ENCODE peak calls at places on chromosomes 2 and 18, in four cellular contexts. C, E, H and Q are unnamed samples.

GRCh38 chr2:232325324-232326273 is 53.0 kb upstream of the ALPP start:
- DNase-seq in H (peak), E (peak), C (peak), Q (peak)

GRCh38 chr2:96917008-96917575 is 47.2 kb upstream of the SEMA4C start:
- DNase-seq in E (no peak), C (no peak), H (no peak), Q (no peak)

GRCh38 chr2:128437181-128437520 is 118.5 kb upstream of the HS6ST1 start:
- DNase-seq in E (no peak), H (no peak), C (no peak), Q (no peak)

GRCh38 chr2:190791347-190791982 is 89.2 kb upstream of the GLS start:
- DNase-seq in C (no peak), E (no peak), H (peak), Q (peak)

GRCh38 chr2:147082850-147083522 is 761.8 kb upstream of the ACVR2A start:
- DNase-seq in E (peak), H (peak), C (peak), Q (peak)

GRCh38 chr2:236643480-236643879 is 73.9 kb downstream of the ACKR3 start:
- DNase-seq in E (no peak), C (no peak), H (no peak), Q (no peak)

GRCh38 chr2:47274054-47274779 is 119.1 kb upstream of the STPG4 start:
- DNase-seq in C (peak), E (no peak), H (no peak), Q (peak)

GRCh38 chr2:5845798-5846197 is 153.6 kb downstream of the SOX11 start:
- DNase-seq in C (peak), H (no peak), E (no peak), Q (no peak)

GRCh38 chr2:46351388-46352141 is 54.4 kb downstream of the EPAS1 start:
- DNase-seq in E (peak), C (no peak), H (no peak), Q (peak)

GRCh38 chr2:135815269-135815668 is 21.7 kb downstream of the LCT start:
- DNase-seq in H (no peak), C (no peak), E (no peak), Q (no peak)

GRCh38 chr2:7225848-7226247 is 308.6 kb downstream of the RNF144A start:
- DNase-seq in C (no peak), E (no peak), H (no peak), Q (no peak)
- TF ChIP-seq MAX in C (no peak), E (no peak), H (no peak), Q (no peak)

GRCh38 chr18:62660741-62661140 is 54.6 kb upstream of the PHLPP1 start:
- DNase-seq in H (no peak), C (no peak), E (no peak), Q (no peak)
- TF ChIP-seq JUN in H (no peak), C (no peak), E (no peak), Q (no peak)

GRCh38 chr2:177602611-177603164 is 210.1 kb downstream of the AGPS start:
- DNase-seq in C (no peak), E (no peak), H (peak), Q (no peak)

GRCh38 chr2:177604291-177605065 is 211.9 kb downstream of the AGPS start:
- DNase-seq in C (peak), H (peak), E (no peak), Q (peak)

GRCh38 chr2:177610813-177611212 is 218.2 kb downstream of the AGPS start:
- DNase-seq in E (no peak), H (no peak), C (no peak), Q (no peak)

GRCh38 chr2:177603734-177604133 is 211.2 kb downstream of the AGPS start:
- DNase-seq in H (no peak), E (no peak), C (no peak), Q (no peak)

DNA sequence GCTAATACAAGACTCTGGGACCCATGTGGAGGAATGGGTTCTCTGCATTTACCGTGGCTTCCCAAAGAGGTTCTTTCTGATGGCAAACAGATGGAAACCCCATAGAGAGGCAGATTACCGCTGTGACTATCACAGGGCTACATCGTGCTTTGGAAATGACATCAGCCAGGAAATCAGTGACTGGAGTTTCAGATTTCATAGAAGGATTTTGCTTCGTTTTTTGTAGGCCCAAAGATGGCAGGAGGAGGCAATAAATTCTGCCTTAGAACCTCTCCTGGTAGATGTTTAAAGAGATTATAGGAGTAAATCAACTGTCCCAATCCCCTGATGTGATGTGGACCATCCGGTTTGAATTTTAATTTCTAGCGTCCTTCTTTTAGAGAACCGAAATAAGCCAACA is 214.1 kb downstream of the AGPS start:
- DNase-seq in C (no peak), H (no peak), E (no peak), Q (peak)
- TF ChIP-seq MAX in C (no peak), H (no peak), E (no peak), Q (no peak)

GRCh38 chr2:121826036-121826435 is 70.6 kb downstream of the TSN start:
- DNase-seq in H (no peak), E (no peak), C (no peak), Q (no peak)

GRCh38 chr2:121830809-121831208 is 75.4 kb downstream of the TSN start:
- DNase-seq in E (no peak), C (no peak), H (no peak), Q (no peak)

GRCh38 chr2:121825003-121825950 is 69.8 kb downstream of the TSN start:
- DNase-seq in H (no peak), C (no peak), E (peak), Q (no peak)

GRCh38 chr2:121831841-121832240 is 76.4 kb downstream of the TSN start:
- DNase-seq in E (no peak), H (no peak), C (no peak), Q (no peak)

DNA sequence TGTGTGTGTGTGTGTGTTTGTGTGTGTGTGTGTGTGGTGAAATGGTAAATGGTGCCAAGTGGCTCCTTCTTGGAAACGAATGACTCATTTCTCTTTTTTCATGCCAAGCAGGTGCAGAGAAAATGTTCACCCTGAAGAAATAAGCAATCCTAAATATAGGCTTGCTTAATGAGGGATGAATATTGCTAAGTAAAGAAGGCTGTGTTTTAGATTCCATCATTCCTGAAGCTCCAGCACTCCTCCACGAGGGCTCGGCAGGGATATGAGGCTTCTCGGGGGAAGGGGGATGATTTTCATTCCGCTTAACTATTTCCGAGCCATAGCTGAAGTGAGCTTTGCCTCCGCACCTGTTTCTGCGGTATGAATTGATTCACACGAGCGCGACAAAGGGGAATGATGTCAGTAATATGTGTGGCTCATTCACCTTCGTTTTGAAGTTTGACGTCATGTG is 72.9 kb downstream of the TSN start:
- DNase-seq in C (no peak), E (no peak), H (no peak), Q (no peak)
- TF ChIP-seq JUN in C (no peak), E (no peak), H (no peak), Q (no peak)

DNA sequence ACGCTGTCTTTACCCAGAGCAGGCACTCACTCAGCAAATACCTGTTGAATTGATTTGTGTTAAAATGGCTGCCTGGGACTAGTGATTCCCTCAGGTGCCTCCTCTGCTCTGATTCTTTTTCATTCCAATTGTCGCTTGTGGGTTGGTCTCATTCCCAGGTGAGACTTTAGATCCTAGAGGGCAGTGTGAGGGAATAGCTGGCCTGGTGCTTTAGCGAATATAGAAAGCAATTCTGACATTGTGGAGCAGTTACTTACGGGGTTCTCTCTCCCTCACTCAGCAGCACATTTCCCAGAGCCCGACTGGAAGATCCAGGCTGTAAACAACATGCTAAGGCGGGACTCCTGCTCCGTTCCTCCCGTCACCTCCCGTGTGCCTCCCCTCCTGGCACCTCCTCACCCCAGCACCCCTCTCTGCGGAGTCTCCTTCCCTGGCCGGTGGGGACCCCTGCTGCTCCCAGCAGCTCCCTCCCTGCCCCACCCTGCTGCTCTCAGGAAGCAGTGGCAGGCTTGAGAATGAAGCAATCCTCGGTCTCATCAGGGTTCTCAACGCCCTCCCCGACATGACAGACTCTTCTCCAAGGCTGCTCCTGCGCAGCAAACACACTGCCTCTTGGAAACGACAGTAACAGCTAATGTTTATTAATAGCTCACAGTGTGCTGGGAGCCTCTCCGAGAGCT is 26.9 kb downstream of the CELF4 start:
- DNase-seq in E (no peak), C (no peak), H (no peak), Q (no peak)
- TF ChIP-seq MAX in E (peak), C (no peak), H (no peak), Q (no peak)

DNA sequence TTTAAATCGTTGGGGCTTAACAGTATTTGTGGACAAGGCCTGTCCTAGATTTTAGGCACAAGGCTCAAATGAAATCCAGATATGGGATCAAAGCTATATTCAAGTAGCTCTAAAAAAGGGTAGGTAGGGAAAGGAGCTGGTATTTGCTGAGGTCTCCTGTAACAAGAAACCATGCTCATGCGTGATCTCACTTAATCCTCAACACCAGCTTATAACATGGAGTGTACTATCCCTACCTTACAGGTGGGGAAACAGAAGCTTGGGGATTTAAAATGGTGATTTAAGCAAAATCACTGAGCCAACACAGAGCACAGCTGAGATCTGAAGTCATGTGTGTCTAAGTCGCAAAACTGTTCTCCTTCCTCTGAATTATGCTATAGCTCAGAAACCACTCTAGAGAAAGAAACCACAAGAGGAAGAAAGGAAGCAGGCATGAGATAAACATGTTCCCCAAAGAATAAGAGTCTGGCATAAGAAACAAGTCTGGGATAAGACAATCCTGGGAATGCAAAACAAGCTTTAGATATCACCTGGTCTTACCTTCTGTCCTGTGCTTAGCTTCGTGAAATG is 43.1 kb downstream of the CYRIA start:
- DNase-seq in C (no peak), H (no peak), E (no peak), Q (no peak)
- TF ChIP-seq JUN in C (no peak), H (no peak), E (no peak), Q (no peak)

GRCh38 chr2:156435392-156435724 is 821 bp upstream of the GPD2 start:
- DNase-seq in H (no peak), C (no peak), E (no peak), Q (no peak)
- TF ChIP-seq MAX in H (no peak), C (no peak), E (no peak), Q (no peak)

GRCh38 chr2:198137733-198138132 is 333.3 kb downstream of the PLCL1 start:
- DNase-seq in C (no peak), E (peak), H (no peak), Q (no peak)
- TF ChIP-seq JUN in C (no peak), E (no peak), H (no peak), Q (no peak)

DNA sequence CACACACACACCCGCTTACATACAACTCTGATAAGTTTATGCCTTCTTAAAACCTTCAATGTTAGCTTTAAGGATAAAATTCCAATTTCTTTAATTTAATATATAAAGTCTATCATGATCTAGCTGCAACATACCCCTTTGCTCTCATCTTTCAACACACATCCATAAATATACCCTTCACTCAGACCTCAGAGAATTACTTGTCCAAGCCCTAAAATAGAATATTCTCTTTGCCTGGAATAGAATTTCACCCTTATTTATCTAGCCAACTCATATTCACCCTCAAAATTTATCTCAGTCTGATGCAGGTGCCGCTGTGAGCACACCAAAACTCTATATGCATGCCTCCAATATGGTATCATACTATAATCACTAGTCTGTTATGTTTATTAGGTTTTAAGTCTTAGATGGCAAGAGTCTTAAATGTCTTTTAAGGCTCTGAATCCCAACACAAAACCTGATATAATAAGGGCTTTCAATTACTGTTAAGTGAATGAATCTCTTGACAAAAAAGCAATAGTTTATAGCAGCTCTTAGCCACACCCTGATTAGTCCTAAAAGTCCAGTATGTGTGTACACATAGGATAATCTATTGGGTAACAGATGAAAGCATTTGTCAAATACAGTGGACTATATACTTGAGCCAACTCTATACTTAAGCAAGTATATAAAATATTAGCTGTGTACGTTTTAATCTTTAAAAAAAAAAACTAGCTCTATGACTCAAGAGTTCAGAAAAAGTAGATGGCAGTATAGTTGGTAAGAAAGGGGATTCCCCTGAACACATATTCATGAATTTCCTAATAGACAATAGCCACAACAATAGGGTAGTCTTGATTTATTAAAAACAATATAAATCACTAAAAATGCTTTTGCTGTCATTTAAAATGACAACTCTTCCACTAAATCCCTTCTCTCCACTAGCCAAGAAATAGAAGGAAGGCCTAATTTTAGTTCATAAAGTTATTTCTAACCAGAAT is 144.5 kb downstream of the EXOC6B start:
- DNase-seq in H (no peak), C (no peak), E (no peak), Q (peak)
- TF ChIP-seq MAX in H (no peak), C (no peak), E (no peak), Q (no peak)

DNA sequence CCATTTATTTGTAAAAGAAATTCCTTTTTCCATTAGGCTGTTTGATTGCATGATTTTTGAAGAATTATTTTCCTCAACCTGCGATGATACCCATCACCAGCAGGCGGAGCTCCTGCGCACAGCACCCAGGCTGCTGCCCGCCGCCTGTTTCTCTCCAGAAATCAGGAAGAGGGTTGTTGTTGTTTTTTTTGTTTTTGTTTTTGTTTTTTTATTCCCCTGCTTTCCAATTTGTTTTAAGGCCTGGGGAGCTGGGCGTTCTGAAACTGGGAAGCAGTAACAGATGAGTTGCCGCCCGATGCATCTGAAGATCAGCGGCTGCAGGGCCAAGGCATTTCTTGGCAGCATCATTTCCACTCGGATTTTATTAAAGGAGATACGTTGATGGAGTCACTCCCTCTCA is 132.1 kb downstream of the MBP start:
- DNase-seq in E (peak), H (peak), C (peak), Q (peak)
- TF ChIP-seq JUN in E (no peak), H (no peak), C (no peak), Q (no peak)